ENCODE peak calls at places on chromosomes 4 and X, in ten cellular contexts. R is psoas muscle; A is OCI-LY7; L is Peyer's patch; X is CD4-positive, CD25-positive, alpha-beta regulatory T cell; T is brain microvascular endothelial cell; K is GM23338; Y is CD8-positive, alpha-beta memory T cell; P is cardiac muscle cell; D is tibial artery. Q is an unnamed sample.

GRCh38 chr4:158315706-158316105 is 105.4 kb downstream of the TMEM144 start:
- DNase-seq in R (no peak), A (no peak), L (no peak), X (no peak), T (peak), K (no peak), Y (no peak), P (peak), D (no peak), Q (no peak)

GRCh38 chrX:71067727-71068051 is 445 bp downstream of the SNX12 start:
- DNase-seq in R (no peak), A (no peak), L (no peak), X (no peak), T (peak), K (no peak), Y (no peak), P (no peak), D (no peak), Q (no peak)

GRCh38 chrX:31832263-31832662 is 760.4 kb upstream of the FTHL17 start:
- DNase-seq in R (no peak), A (no peak), L (no peak), X (no peak), T (no peak), K (no peak), Y (no peak), P (no peak), D (no peak), Q (no peak)

GRCh38 chr4:53688186-53688790 is 97.0 kb upstream of the LNX1 start:
- DNase-seq in R (no peak), A (no peak), L (no peak), X (no peak), T (peak), K (no peak), Y (no peak), P (peak), D (no peak), Q (no peak)

GRCh38 chr4:171985129-171985528 is 171.9 kb downstream of the GALNTL6 start:
- DNase-seq in R (no peak), A (no peak), L (no peak), X (no peak), T (peak), K (no peak), Y (no peak), P (no peak), D (no peak), Q (no peak)

GRCh38 chrX:45505214-45505613 is 304.5 kb upstream of the DIPK2B start:
- DNase-seq in R (no peak), A (no peak), L (no peak), X (no peak), T (peak), K (no peak), Y (no peak), P (peak), D (no peak), Q (no peak)

GRCh38 chr4:2954358-2955185 is 8.6 kb downstream of the NOP14 start:
- DNase-seq in R (no peak), A (peak), L (peak), X (peak), T (no peak), K (peak), Y (peak), P (no peak), D (no peak), Q (peak)

GRCh38 chrX:97616883-97617510 is 733.3 kb downstream of the RPA4 start:
- DNase-seq in R (no peak), A (no peak), L (no peak), X (no peak), T (peak), K (no peak), Y (no peak), P (peak), D (no peak), Q (no peak)

GRCh38 chr4:127632420-127633403 is at the start of gene INTU:
- DNase-seq in R (peak), A (no peak), L (peak), X (no peak), T (peak), K (peak), Y (no peak), P (peak), D (peak), Q (no peak)

GRCh38 chrX:67949270-67949669 is 405.4 kb downstream of the AR start:
- DNase-seq in R (no peak), A (no peak), L (no peak), X (no peak), T (no peak), K (no peak), Y (no peak), P (no peak), D (no peak), Q (no peak)

GRCh38 chr4:16838226-16838875 is 60.1 kb downstream of the LDB2 start:
- DNase-seq in R (no peak), A (no peak), L (no peak), X (no peak), T (no peak), K (no peak), Y (no peak), P (no peak), D (no peak), Q (no peak)

GRCh38 chr4:16846520-16847117 is 51.8 kb downstream of the LDB2 start:
- DNase-seq in R (no peak), A (no peak), L (no peak), X (no peak), T (no peak), K (peak), Y (no peak), P (no peak), D (no peak), Q (no peak)

GRCh38 chr4:16844796-16845586 is 53.5 kb downstream of the LDB2 start:
- DNase-seq in R (no peak), A (no peak), L (no peak), X (no peak), T (no peak), K (no peak), Y (no peak), P (peak), D (no peak), Q (no peak)

DNA sequence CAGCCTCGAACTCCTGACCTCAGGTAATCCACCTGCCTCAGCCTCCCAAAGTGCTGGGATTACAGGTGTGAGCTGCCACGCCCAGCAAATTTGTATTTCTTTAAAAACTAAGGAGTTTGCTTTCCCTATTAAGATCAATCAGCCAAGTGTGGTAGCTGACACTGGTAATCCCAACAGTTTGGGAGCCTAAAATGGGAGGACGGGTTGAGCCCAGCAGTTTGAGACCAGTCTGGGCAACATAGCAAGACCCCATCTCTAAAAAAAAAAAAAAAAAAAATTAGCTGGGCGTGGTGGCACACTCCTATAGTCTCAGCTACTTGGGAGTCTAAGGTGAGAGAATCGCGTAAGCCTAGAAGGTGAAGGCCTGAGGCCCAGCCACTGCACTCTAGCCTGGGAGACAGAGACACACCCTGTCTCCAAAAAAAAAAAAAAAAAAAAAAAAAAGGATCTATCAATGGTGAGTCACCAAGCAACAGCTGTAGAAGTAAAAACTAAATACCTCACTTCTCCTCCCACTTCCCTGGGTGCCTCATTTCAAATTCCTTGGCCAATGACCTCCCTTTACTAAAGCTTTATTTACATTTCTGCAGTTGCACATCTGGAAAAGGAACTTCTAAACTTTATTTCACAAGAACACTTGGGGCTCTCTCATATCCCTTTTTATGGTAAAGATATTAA is 54.5 kb downstream of the LDB2 start:
- DNase-seq in R (no peak), A (no peak), L (no peak), X (no peak), T (peak), K (no peak), Y (no peak), P (peak), D (no peak), Q (no peak)
- H3K27ac ChIP-seq in R (no peak), A (no peak), L (no peak), X (no peak), T (no peak), K (peak), Y (no peak), P (no peak), D (no peak), Q (no peak)

DNA sequence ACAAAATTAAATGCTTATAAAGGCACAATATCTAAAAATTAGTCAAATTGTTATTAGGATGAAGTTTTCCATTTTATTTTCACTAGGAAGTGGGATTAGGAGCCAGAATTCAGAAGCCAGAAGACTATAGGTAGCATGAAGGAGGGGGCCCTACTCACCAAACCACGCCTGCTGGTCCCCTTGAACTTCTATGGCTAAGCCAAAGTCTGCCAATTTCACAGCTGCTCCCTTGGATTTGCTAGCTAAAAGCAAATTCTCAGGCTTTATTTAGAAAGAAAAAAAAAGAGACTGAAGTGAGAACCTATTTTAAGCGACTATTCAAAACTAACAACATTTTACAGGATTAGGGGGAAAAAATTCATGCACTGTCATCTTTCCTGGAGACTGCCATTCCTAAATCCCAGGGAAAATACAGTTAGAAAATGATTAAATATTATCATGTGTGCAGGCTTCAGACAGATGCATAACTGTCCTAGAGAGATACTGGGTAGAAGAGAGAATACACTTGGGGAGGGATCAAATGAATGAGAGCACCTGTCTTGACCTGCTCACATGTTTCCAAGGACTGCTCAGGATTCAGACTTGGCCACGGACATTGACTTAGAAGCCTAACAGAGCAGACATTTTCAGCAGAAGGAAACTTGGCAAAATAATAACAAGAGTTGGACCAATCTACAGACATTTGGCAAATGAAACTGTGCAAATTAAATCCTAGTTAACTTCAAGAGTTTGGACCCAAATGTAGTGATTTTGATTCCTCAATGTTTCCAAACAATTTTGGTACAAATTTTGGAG is 224.2 kb downstream of the CAMK2D start:
- DNase-seq in R (no peak), A (no peak), L (no peak), X (no peak), T (no peak), K (no peak), Y (no peak), P (no peak), D (no peak), Q (no peak)
- H3K4me3 ChIP-seq in R (no peak), A (no peak), L (no peak), X (no peak), T (no peak), K (no peak), Y (no peak), P (no peak), D (no peak), Q (no peak)

DNA sequence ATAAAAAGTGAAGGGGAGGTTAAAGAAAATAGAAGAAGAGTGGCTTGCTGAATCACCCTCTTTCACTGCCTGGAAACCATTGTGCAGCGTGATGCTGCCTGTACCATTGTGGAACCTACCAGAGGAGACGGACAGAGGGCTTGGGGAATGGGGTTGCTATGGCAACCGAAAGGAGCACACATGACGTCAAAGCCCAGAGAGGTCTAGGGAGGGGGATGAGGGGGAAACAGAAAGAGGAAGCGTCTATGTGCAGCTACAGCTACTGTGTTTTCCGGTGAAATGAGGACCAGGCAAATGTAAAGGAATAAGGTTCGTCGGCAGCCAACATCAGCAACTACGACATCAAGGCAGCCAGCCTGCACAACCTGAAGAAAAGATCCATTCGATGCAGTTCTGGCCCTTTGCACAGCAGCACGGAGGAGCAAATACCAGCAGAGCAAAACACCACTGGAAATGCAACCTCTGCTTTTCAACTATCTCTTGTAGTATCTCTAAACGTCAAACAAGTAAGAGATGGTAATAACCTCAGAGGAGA is at the start of gene MAPK10:
- DNase-seq in R (peak), A (peak), L (no peak), X (peak), T (peak), K (peak), Y (peak), P (peak), D (peak), Q (peak)
- H3K27ac ChIP-seq in R (no peak), A (no peak), L (no peak), X (no peak), T (peak), K (no peak), Y (no peak), P (no peak), D (no peak), Q (no peak)

GRCh38 chr4:183722738-183723560 is 63.9 kb downstream of the TRAPPC11 start:
- DNase-seq in R (peak), A (no peak), L (peak), X (peak), T (peak), K (peak), Y (peak), P (peak), D (peak), Q (peak)
- H3K4me3 ChIP-seq in R (peak), A (no peak), L (peak), X (peak), T (peak), K (peak), Y (peak), P (peak), D (peak), Q (peak)

DNA sequence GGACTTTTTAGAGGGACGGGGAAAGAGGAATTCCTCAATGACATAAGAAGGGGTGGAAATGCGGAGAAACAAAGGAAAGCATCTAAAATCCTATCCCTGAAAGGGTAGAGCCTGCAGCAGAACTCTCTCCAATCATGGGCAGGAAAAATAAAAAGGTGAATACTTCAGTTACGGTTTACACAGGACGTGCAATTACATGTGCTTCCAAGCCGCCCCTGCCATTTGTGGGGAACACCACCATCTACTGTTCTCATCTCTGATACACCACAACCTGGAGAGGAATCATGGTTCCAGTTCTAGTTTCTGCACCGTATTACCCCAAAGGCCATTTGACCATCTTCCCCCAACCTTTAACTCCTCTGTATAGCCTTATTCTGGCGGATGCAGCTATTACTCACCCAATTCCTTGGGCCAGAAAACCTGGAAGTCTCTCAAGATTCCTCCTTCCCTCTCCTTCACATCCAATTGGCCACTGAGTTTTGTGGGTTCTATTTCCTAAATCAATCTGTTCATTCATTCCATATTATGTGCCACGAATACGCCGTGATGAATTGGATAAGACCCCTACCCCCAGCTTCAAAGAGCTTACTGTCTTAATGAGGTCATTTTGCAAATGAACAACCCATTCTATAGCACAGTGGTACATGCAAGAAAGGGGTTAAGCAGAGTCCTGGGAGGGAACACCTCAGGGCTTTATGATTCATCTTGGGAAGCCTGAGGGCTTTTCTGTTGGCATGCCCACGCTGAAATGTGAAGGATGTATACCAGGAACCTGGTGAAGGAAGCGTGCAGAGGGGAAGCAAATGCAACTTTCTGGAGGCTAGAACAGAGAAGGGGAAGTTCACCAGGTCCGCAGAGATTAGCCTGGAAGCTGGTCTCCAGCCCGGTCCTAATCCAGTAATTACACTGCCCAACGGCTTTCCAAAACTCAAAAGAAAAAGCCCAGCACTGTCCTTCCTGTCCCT is 1.4 kb upstream of the MSL3 start:
- DNase-seq in R (no peak), A (no peak), L (no peak), X (no peak), T (no peak), K (peak), Y (no peak), P (no peak), D (no peak), Q (no peak)
- H3K27ac ChIP-seq in R (peak), A (no peak), L (no peak), X (no peak), T (no peak), K (no peak), Y (peak), P (no peak), D (peak), Q (no peak)

GRCh38 chr4:105061720-105062119 is 85.0 kb upstream of the TET2 start:
- DNase-seq in R (no peak), A (no peak), L (no peak), X (no peak), T (no peak), K (no peak), Y (no peak), P (no peak), D (no peak), Q (no peak)
- H3K4me3 ChIP-seq in R (no peak), A (no peak), L (no peak), X (peak), T (no peak), K (no peak), Y (no peak), P (no peak), D (no peak), Q (no peak)

GRCh38 chr4:123600426-123600825 is 203.8 kb downstream of the SPRY1 start:
- DNase-seq in R (no peak), A (no peak), L (no peak), X (no peak), T (no peak), K (peak), Y (no peak), P (peak), D (no peak), Q (no peak)
- H3K27ac ChIP-seq in R (peak), A (no peak), L (peak), X (no peak), T (no peak), K (peak), Y (no peak), P (no peak), D (peak), Q (no peak)